ENCODE peak calls at places on chromosomes 4 and X, in seven cellular contexts. R, E, J, K, Z, O and Q are unnamed samples.

GRCh38 chrX:104270212-104270611 is 15.5 kb upstream of the ESX1 start:
- DNase-seq in Z (no peak), J (no peak), E (no peak), K (no peak), R (no peak), O (no peak), Q (no peak)

GRCh38 chr4:173878701-173879100 is 348.7 kb upstream of the HAND2 start:
- DNase-seq in Z (no peak), K (no peak), E (peak; percentile 66), J (peak; percentile 13), R (no peak), O (no peak), Q (no peak)

GRCh38 chrX:41014776-41015175 is 70.5 kb upstream of the USP9X start:
- DNase-seq in K (no peak), E (no peak), O (no peak), Z (peak; percentile 84), J (no peak), R (no peak), Q (no peak)

GRCh38 chr4:22237846-22238513 is 277.9 kb downstream of the ADGRA3 start:
- DNase-seq in Z (no peak), R (no peak), O (no peak), J (no peak), K (peak; percentile 60), E (peak; percentile 2), Q (no peak)

GRCh38 chrX:106331606-106332005 is 163.5 kb downstream of the PWWP3B start:
- DNase-seq in E (no peak), O (no peak), R (no peak), J (no peak), Z (no peak), K (no peak), Q (no peak)

GRCh38 chrX:104324871-104325585 is 70.3 kb upstream of the ESX1 start:
- DNase-seq in K (no peak), J (no peak), Z (peak; percentile 80), O (no peak), R (no peak), E (no peak), Q (no peak)

GRCh38 chrX:148893395-148893794 is 393.0 kb downstream of the AFF2 start:
- DNase-seq in R (no peak), J (no peak), Z (no peak), E (no peak), K (no peak), O (no peak), Q (no peak)

GRCh38 chr4:24102621-24103020 is 212.8 kb upstream of the PPARGC1A start:
- DNase-seq in R (no peak), O (no peak), Z (no peak), K (no peak), E (no peak), J (no peak), Q (no peak)

GRCh38 chrX:153770606-153771175 is 6.6 kb downstream of the PLXNB3 start:
- DNase-seq in J (no peak), E (no peak), O (no peak), Z (no peak), K (no peak), R (no peak), Q (no peak)

GRCh38 chr4:182478475-182478874 is 235.3 kb downstream of the TENM3 start:
- DNase-seq in K (no peak), E (peak; percentile 73), O (no peak), R (no peak), Z (peak; percentile 42), J (no peak), Q (peak; percentile 31)

GRCh38 chrX:65985922-65986588 is 53.8 kb downstream of the VSIG4 start:
- DNase-seq in O (peak; percentile 28), Z (peak; percentile 79), R (peak; percentile 13), J (no peak), K (peak; percentile 18), E (peak; percentile 58), Q (peak; percentile 26)

GRCh38 chrX:22278375-22278774 is 5.7 kb downstream of the CBLL2 start:
- DNase-seq in O (no peak), R (no peak), K (no peak), Z (peak; percentile 12), E (no peak), J (no peak), Q (no peak)

GRCh38 chrX:22272613-22273012 is at the start of gene CBLL2:
- DNase-seq in K (no peak), O (no peak), R (no peak), J (no peak), Z (no peak), E (no peak), Q (no peak)

GRCh38 chrX:22276781-22277180 is 4.1 kb downstream of the CBLL2 start:
- DNase-seq in R (no peak), J (no peak), Z (peak; percentile 22), K (no peak), O (no peak), E (peak; percentile 3), Q (no peak)

GRCh38 chrX:22273714-22274317 is 1.1 kb downstream of the CBLL2 start:
- DNase-seq in R (no peak), Z (no peak), E (no peak), J (no peak), K (no peak), O (no peak), Q (no peak)
- H3K4me3 ChIP-seq in R (no peak overlapping the region), Z (no peak overlapping the region), E (no peak overlapping the region), J (no peak overlapping the region), K (no peak overlapping the region), O (no peak overlapping the region), Q (no peak overlapping the region)

GRCh38 chrX:96774116-96774515 is 89.5 kb downstream of the DIAPH2 start:
- DNase-seq in R (no peak), E (no peak), Z (no peak), K (no peak), O (no peak), J (no peak), Q (no peak)

GRCh38 chrX:96771500-96771899 is 86.9 kb downstream of the DIAPH2 start:
- DNase-seq in O (no peak), R (no peak), E (no peak), J (no peak), Z (no peak), K (no peak), Q (no peak)

GRCh38 chrX:96764864-96765263 is 80.2 kb downstream of the DIAPH2 start:
- DNase-seq in K (no peak), Z (no peak), O (no peak), E (no peak), R (no peak), J (no peak), Q (no peak)

DNA sequence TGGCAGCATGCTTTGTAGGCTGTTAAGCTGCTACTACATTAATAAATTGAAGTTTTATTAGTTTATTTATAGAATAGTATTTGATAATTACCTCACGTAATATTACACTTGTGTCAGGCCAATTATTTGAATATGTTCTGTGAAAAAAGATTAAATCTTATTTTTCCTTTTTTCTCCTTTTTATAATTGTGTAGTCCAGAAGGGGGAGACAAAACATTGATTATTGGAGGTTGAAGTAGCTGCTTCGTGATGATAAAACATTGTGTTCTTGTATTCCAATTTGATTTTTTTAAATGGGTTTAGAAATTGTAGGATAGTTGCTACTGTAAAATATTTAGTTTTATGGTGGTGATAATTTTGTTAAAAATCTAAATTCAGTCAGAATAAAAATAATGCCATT is 85.7 kb downstream of the DIAPH2 start:
- DNase-seq in O (no peak), R (no peak), Z (no peak), E (peak; percentile 48), K (no peak), J (no peak), Q (peak; percentile 2)
- TF ChIP-seq CTCF in O (peak; percentile 55), R (peak; percentile 40), Z (no peak), E (peak; percentile 32), K (peak; percentile 53), J (peak; percentile 44), Q (peak; percentile 4)

GRCh38 chr4:158566860-158567259 is 45.2 kb downstream of the RXFP1 start:
- DNase-seq in R (no peak), K (no peak), O (no peak), J (no peak), Z (no peak), E (no peak), Q (no peak)
- H3K4me3 ChIP-seq in R (no peak overlapping the region), K (no peak overlapping the region), O (no peak overlapping the region), J (no peak overlapping the region), Z (no peak overlapping the region), E (no peak overlapping the region), Q (no peak overlapping the region)

GRCh38 chrX:2819345-2820130 is 9.2 kb upstream of the GYG2 start:
- DNase-seq in J (no peak), K (no peak), O (no peak), Z (peak; percentile 11), R (no peak), E (peak; percentile 21), Q (no peak)
- TF ChIP-seq CTCF in J (peak; percentile 33), K (peak; percentile 59), O (peak; percentile 27), Z (peak; percentile 38), R (no peak), E (peak; percentile 46), Q (peak; percentile 39)

GRCh38 chr4:40316782-40317635 is 18.1 kb upstream of the CHRNA9 start:
- DNase-seq in K (no peak), R (peak; percentile 39), J (no peak), O (peak; percentile 58), E (peak; percentile 97), Z (peak; percentile 97), Q (peak; percentile 88)

GRCh38 chr4:40311811-40312346 is 23.3 kb upstream of the CHRNA9 start:
- DNase-seq in J (no peak), E (no peak), Z (peak; percentile 72), K (no peak), R (no peak), O (no peak), Q (no peak)

GRCh38 chr4:40314951-40315350 is 20.2 kb upstream of the CHRNA9 start:
- DNase-seq in O (no peak), E (peak; percentile 49), J (no peak), R (no peak), K (no peak), Z (peak; percentile 77), Q (no peak)

GRCh38 chr4:40317921-40318658 is 17.0 kb upstream of the CHRNA9 start:
- DNase-seq in R (no peak), K (no peak), O (no peak), J (no peak), Z (peak; percentile 51), E (no peak), Q (no peak)

DNA sequence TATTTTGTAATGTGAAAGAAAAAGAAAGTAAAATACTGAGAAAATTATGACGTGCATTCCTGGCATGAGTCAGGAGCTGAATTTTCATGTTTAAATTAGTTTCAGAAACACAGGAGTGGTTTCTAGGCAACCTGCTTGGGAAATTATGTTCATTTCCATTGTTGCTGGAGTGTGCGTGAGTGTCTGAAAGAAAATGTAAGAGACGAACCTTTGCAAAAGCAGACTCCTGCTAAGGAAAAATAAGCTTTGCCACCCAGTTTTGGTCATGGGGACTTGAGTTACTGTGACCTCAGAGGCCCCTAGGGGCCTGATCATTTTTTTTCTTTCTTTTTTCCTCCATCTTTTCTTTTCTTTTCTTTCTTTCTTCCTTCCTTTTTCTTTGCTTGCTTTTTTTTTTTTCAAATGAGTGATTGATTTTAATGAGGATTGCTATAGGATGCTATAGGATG is 18.8 kb upstream of the CHRNA9 start:
- DNase-seq in R (no peak), K (no peak), Z (peak; percentile 95), E (peak; percentile 96), O (no peak), J (no peak), Q (peak; percentile 93)
- H3K4me3 ChIP-seq in R (peak overlapping the region; percentile 43), K (no peak overlapping the region), Z (peak overlapping the region; percentile 36), E (peak overlapping the region; percentile 58), O (no peak overlapping the region), J (peak overlapping the region; percentile 41), Q (peak overlapping the region; percentile 26)